ENCODE peak calls at places on chromosomes 6 and 20, in seven cellular contexts. O, F, K, N, I, C and Y are unnamed samples. For H3K4me1, the result is how much of the 10 kb centered on the place peaks cover.

GRCh38 chr6:144122861-144123260 is 27.5 kb upstream of the STX11 start:
- DNase-seq in K (no peak), C (no peak), I (no peak), F (no peak), N (no peak), O (no peak), Y (no peak)

GRCh38 chr20:18481596-18481995 is 14.4 kb downstream of the POLR3F start:
- DNase-seq in F (no peak), N (no peak), I (no peak), K (no peak), C (no peak), O (no peak), Y (no peak)

GRCh38 chr6:29559524-29560287 is at the start of gene UBD:
- DNase-seq in O (no peak), N (no peak), K (no peak), I (no peak), F (no peak), C (no peak), Y (no peak)

GRCh38 chr6:49909508-49910047 is 43.2 kb upstream of the CRISP1 start:
- DNase-seq in I (no peak), C (no peak), F (no peak), K (no peak), O (no peak), N (no peak), Y (no peak)

GRCh38 chr6:31125586-31126363 is 5.5 kb upstream of the CDSN start:
- DNase-seq in F (peak), N (no peak), K (no peak), O (no peak), C (no peak), I (no peak), Y (no peak)

GRCh38 chr20:35750611-35751010 is 8.6 kb upstream of the RBM39 start:
- DNase-seq in F (no peak), C (no peak), N (no peak), I (no peak), O (no peak), K (no peak), Y (no peak)

GRCh38 chr6:82906951-82907350 is 158.7 kb downstream of the UBE3D start:
- DNase-seq in C (peak), K (no peak), I (no peak), O (no peak), N (no peak), F (peak), Y (no peak)

GRCh38 chr6:141335889-141336288 is 796.8 kb upstream of the GJE1 start:
- DNase-seq in N (no peak), K (no peak), C (no peak), I (no peak), F (no peak), O (no peak), Y (no peak)

GRCh38 chr6:164039954-164040375 is 625.4 kb downstream of the QKI start:
- DNase-seq in F (no peak), K (no peak), C (no peak), N (peak), I (peak), O (peak), Y (no peak)

GRCh38 chr6:70547313-70547712 is 19.4 kb upstream of the SDHAF4 start:
- DNase-seq in O (no peak), I (no peak), F (peak), N (no peak), C (peak), K (peak), Y (peak)

GRCh38 chr6:115814907-115815306 is 245.8 kb downstream of the FRK start:
- DNase-seq in O (no peak), K (no peak), N (no peak), C (no peak), I (no peak), F (no peak), Y (no peak)

GRCh38 chr6:28838289-28838633 is 85.5 kb downstream of the TRIM27 start:
- DNase-seq in F (peak), I (peak), N (no peak), C (peak), O (peak), K (peak), Y (peak)

GRCh38 chr6:20056350-20056992 is 155.8 kb downstream of the MBOAT1 start:
- DNase-seq in N (no peak), O (no peak), F (peak), I (peak), K (peak), C (peak), Y (peak)

GRCh38 chr6:157405986-157406385 is 25.0 kb downstream of the ZDHHC14 start:
- DNase-seq in K (no peak), F (peak), N (no peak), C (peak), O (no peak), I (no peak), Y (no peak)

GRCh38 chr6:163789199-163789810 is 374.8 kb downstream of the QKI start:
- DNase-seq in N (no peak), I (no peak), O (no peak), C (no peak), K (no peak), F (no peak), Y (no peak)

DNA sequence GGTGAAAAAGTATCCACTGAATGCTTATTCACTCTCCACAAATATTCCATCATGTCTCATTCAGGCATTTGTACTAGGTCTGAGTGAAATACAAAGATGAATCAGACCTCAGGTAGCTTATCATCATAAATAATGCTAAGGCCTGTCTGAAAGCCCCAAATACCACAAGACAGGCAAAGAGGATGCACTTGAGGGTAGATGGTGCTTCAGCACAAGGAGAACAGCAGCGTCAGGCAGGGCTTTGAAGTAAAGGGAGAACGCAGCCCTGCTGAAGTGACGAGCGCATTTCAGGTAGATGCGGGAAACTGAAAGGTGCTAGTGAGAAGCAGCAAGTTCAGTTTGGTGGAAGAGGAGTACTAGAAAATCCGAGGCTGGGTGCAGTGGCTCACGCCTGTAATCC is 38.7 kb downstream of the MAP3K5 start:
- DNase-seq in O (no peak), C (no peak), K (no peak), I (no peak), F (no peak), N (peak), Y (peak)
- H3K4me1 ChIP-seq in O (under half), C (under half), K (under half), I (under half), F (under half), N (under half), Y (under half)

DNA sequence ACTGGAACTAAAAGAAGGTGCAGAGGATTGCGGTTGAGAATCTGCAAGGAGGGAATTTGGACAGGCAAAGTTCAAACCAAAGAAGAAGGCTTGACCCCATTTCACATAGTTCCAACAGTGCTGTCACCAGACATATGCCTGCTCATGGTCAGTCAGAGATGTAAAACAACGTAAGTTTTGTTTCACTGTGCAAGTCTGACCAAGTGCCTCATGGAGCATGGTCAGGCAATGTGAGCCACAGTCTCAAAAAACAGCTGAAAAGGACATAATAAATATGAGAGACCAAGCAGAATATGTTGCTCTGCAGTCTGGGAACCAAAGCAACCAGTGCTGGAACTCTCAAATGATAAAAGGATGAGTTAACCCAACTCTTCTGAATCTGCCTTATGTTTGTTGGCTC is 39.9 kb upstream of the DST start:
- DNase-seq in F (no peak), I (no peak), C (no peak), N (no peak), K (no peak), O (no peak), Y (no peak)
- H3K4me3 ChIP-seq in F (no peak), I (no peak), C (no peak), N (no peak), K (no peak), O (peak), Y (no peak)

GRCh38 chr6:138535728-138536454 is 36.6 kb upstream of the NHSL1 start:
- DNase-seq in I (no peak), C (peak), O (no peak), N (no peak), F (no peak), K (no peak), Y (no peak)
- H3K4me1 ChIP-seq in I (under half), C (under half), O (under half), N (under half), F (under half), K (under half), Y (under half)

GRCh38 chr6:159837141-159837490 is 37.0 kb downstream of the PNLDC1 start:
- DNase-seq in I (no peak), O (no peak), K (no peak), N (no peak), F (no peak), C (no peak), Y (no peak)
- H3K4me3 ChIP-seq in I (no peak), O (no peak), K (no peak), N (no peak), F (no peak), C (no peak), Y (no peak)

DNA sequence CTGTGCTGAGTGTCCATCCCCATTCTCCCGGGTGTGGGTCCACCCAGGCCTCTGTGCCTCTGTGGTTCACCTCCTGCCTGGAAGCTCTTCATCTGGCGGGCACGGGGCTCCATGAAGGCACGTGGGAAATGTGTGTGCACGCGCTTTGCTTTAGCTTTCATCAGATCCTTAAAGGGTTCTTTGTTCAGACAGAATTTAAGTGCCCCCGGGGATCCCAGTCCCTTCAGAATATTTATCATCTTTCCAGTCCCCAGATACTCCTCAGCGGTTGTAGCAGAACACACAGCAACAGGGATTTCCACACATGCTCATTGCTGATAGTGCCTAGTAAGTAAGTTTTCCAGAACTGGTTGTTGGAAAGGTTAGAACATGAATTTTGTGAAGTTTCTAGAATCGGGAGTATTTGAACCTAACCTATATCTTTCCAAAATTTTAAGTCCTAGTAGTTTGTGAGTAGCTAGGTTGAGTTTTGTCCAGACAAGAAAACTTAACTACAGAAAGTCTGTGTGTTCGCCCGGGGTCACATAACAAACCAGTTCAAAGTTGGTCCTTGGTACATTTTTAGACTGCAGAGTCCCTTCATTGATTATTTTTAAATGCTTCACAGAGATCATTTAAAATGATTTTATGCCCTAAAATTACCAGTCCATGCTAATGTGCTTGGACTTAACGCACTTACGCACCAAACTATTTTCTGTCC is 67.7 kb downstream of the RPP40 start:
- DNase-seq in C (no peak), N (no peak), I (no peak), O (no peak), F (no peak), K (no peak), Y (no peak)
- H3K4me1 ChIP-seq in C (under half), N (under half), I (under half), O (under half), F (under half), K (under half), Y (under half)

DNA sequence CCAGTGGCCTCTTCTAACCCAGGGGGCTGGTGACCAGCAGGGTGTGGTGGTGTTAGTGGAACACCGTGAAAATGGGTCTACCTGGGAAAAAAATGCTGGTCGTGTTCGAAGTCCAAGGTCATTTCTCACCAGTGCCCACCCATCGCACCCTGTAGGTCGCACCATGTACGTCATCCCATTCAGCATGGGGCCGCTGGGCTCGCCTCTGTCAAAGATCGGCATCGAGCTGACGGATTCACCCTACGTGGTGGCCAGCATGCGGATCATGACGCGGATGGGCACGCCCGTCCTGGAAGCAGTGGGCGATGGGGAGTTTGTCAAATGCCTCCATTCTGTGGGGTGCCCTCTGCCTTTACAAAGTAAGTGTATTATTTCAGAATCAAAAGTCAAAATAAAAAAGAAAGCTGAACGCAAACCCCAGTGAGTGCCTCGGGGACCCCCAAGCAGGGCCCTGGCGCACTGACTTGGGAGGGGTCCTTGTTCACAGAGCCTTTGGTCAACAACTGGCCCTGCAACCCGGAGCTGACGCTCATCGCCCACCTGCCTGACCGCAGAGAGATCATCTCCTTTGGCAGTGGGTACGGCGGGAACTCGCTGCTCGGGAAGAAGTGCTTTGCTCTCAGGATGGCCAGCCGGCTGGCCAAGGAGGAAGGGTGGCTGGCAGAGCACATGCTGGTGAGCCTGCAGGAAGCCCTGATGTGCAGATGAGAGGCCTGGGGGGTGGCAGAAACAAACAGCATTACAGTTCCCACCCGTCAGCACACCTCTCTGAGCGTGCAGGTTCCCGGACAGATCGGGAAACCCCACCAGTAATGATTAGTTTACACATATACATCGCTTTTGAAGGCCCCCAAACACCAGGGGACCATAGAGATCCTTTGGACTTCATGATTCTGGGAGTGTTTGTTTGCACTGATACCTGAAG is 1.9 kb downstream of the PCK1 start:
- DNase-seq in O (no peak), C (no peak), K (no peak), N (no peak), I (no peak), F (no peak), Y (no peak)
- H3K4me3 ChIP-seq in O (no peak), C (no peak), K (no peak), N (no peak), I (no peak), F (no peak), Y (no peak)

GRCh38 chr6:37136821-37137200 is 33.1 kb upstream of the PIM1 start:
- DNase-seq in I (no peak), C (no peak), F (no peak), N (no peak), O (no peak), K (no peak), Y (no peak)

GRCh38 chr6:37137881-37138568 is 31.9 kb upstream of the PIM1 start:
- DNase-seq in K (no peak), F (peak), I (no peak), N (no peak), C (no peak), O (no peak), Y (no peak)

GRCh38 chr6:37134622-37135191 is 35.2 kb upstream of the PIM1 start:
- DNase-seq in O (peak), N (no peak), C (peak), K (no peak), I (peak), F (peak), Y (no peak)

GRCh38 chr6:37137201-37137880 is 32.6 kb upstream of the PIM1 start:
- DNase-seq in F (peak), C (peak), I (no peak), O (no peak), K (peak), N (no peak), Y (peak)

DNA sequence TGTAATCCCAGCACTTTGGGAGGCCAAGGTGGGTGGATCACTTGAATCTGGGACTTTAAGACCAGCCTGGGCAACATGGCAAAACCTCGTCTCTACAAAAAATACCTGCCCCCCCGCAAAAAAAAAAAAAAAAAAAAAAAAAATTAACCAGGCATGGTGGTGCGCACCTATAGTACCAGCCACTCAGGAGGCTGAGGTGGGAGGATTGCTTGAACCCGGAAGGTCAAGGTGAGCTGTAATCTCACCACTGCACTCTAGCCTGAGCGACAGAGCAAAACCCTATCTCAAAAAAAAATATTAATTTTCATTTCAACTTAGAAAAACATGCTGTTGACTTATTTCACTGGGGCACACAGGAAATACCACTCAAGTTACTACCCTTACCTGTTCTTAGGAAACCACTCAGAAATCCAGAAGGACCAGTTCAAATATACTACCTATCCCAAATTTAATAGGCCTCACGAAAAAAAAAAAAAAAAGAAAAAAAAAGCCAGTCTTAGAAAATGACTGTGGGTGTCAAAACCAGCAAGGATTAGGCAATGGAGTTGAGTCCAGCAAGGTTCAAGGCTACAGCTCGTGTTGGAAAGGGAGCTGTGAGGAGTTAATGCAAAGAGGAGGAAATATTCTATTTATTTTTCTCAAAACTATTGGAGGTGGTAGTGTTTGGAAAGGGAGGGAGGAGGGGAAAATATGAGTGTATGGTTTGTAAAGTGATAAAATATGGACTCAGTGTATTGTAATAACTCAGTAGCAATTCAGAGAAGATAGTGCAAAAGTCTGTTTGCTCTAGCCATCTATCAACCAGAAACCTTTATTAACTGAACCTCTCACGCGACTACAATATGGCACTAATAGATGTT is 33.9 kb upstream of the PIM1 start:
- DNase-seq in N (no peak), F (no peak), C (no peak), O (no peak), K (no peak), I (no peak), Y (no peak)
- H3K4me1 ChIP-seq in N (under half), F (under half), C (under half), O (half or more), K (under half), I (under half), Y (half or more)

DNA sequence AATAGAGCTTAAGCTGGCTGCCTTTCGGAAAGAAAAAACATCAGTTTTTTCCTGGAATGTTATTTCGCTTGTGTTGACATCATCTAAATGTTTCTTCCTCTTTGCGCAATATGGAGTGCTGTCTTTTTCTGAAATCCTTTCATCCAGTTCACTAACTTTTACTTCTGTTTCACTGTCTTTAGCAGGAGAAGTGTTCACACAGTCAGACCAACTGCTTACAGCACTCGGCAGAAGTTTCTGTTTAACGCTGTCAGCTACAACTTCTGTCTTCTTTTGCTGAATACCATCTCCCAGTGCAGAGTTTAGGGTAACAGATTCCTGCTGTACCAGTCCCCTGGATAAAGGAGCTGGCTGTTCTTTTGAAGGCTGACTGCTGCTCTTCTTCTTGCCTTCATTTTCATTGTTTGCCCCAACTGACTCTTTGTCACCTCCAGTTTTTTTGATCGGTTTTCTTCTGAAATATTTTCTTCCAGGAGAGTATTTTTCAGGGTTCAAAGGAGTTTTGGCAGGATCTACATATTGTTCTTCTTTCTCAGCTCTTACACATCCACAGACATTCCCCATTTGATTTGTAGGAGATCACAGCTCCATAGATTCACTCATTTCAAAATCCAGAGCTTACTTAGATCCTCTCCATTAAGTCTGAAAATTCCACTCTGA is 50.0 kb upstream of the DST start:
- DNase-seq in O (no peak), I (no peak), K (no peak), C (no peak), F (peak), N (no peak), Y (no peak)
- H3K4me3 ChIP-seq in O (peak), I (no peak), K (no peak), C (no peak), F (peak), N (peak), Y (no peak)

DNA sequence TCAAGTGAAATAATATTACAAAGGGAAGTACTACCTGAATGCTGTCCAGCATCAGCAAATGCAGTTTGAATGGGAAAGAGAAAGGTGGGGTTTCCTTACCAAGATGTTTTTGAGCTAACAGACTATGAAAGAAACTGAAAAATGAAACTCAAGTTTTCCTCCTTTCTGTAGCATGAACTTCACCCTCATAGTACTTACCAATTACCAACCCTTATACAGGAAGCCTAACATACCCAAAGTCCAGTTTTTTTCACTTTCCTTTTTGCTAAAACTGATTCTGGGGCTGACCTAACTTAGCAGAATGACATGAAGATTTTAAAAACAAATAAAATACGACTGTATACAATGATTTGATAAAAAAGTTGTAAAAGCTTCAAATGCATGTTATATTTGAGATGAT is 5.2 kb downstream of the ZNFX1 start:
- DNase-seq in I (no peak), N (no peak), C (no peak), O (no peak), K (no peak), F (no peak), Y (no peak)
- H3K4me1 ChIP-seq in I (under half), N (under half), C (under half), O (under half), K (under half), F (under half), Y (under half)

GRCh38 chr20:25532971-25533391 is 52.4 kb downstream of the NINL start:
- DNase-seq in C (no peak), F (no peak), N (no peak), O (no peak), I (no peak), K (no peak), Y (no peak)
- H3K4me3 ChIP-seq in C (no peak), F (no peak), N (no peak), O (no peak), I (no peak), K (no peak), Y (no peak)